ENCODE peak calls at places on chromosomes 2 and 18, in nine cellular contexts. Z is WERI-Rb-1; F is CD8-positive, alpha-beta T cell; R is stomach; W is CD8-positive, alpha-beta memory T cell; C is mucosa of descending colon; I is NCI-H1694 treated with DMSO at 0.1 percent for 48 hours; X is fibroblast of pulmonary artery; K is ELR. E is an unnamed sample.

GRCh38 chr2:176246324-176246723 is 22.9 kb upstream of the MTX2 start:
- DNase-seq in Z (no peak), F (no peak), R (no peak), W (no peak), C (no peak), I (no peak), X (no peak), K (no peak), E (no peak)

GRCh38 chr2:28469947-28470585 is 25.8 kb upstream of the PLB1 start:
- DNase-seq in Z (no peak), F (no peak), R (no peak), W (no peak), C (no peak), I (no peak), X (no peak), K (no peak), E (no peak)

GRCh38 chr2:207394812-207395534 is 134.8 kb upstream of the CREB1 start:
- DNase-seq in Z (no peak), F (no peak), R (no peak), W (no peak), C (no peak), I (no peak), X (peak), K (peak), E (no peak)

GRCh38 chr18:63315879-63316278 is 3.7 kb downstream of the BCL2 start:
- DNase-seq in Z (no peak), F (no peak), R (no peak), W (no peak), C (no peak), I (no peak), X (no peak), K (no peak), E (no peak)

GRCh38 chr2:152466925-152467676 is 132.1 kb downstream of the FMNL2 start:
- DNase-seq in Z (no peak), F (no peak), R (no peak), W (no peak), C (no peak), I (no peak), X (peak), K (peak), E (no peak)

GRCh38 chr2:134142903-134143302 is 111.0 kb upstream of the MGAT5 start:
- DNase-seq in Z (no peak), F (no peak), R (no peak), W (no peak), C (no peak), I (no peak), X (peak), K (peak), E (no peak)

GRCh38 chr2:67997528-67998267 is 65.1 kb downstream of the C1D start:
- DNase-seq in Z (no peak), F (no peak), R (no peak), W (no peak), C (no peak), I (no peak), X (peak), K (peak), E (no peak)

GRCh38 chr18:2855560-2856350 is 8.9 kb downstream of the EMILIN2 start:
- DNase-seq in Z (no peak), F (no peak), R (no peak), W (no peak), C (no peak), I (no peak), X (no peak), K (no peak), E (no peak)

GRCh38 chr2:10302479-10303173 is at the start of gene HPCAL1:
- DNase-seq in Z (peak), F (peak), R (peak), W (peak), C (peak), I (peak), X (peak), K (peak), E (peak)

GRCh38 chr2:121644715-121645114 is 4.5 kb downstream of the CLASP1 start:
- DNase-seq in Z (no peak), F (no peak), R (no peak), W (no peak), C (no peak), I (no peak), X (no peak), K (no peak), E (no peak)

E was measured in NCI-H2171.